ENCODE peak calls at places on chromosomes 16 and 17, in six cellular contexts. F is stomach, I is thoracic aorta, O is Panc1, C is Peyer's patch, X is A549. Q is an unnamed sample.

GRCh38 chr16:80997139-80997798 is 9.4 kb downstream of the CMC2 start:
- DNase-seq in I (no peak), C (no peak), F (no peak), O (no peak), X (peak; percentile 69), Q (peak; percentile 30)

GRCh38 chr17:12403881-12404398 is 261.8 kb upstream of the MYOCD start:
- DNase-seq in I (no peak), F (no peak), O (no peak), C (no peak), X (no peak), Q (no peak)

GRCh38 chr16:70706948-70707465 is 21.2 kb upstream of the MTSS2 start:
- DNase-seq in O (no peak), F (no peak), X (peak; percentile 81), I (no peak), C (no peak), Q (no peak)

GRCh38 chr16:46949216-46949892 is 24.1 kb downstream of the DNAJA2 start:
- DNase-seq in X (no peak), O (no peak), I (no peak), F (peak; percentile 21), C (no peak), Q (peak; percentile 34)

GRCh38 chr17:64277831-64278562 is 14.9 kb upstream of the TEX2 start:
- DNase-seq in I (no peak), F (no peak), C (no peak), X (no peak), O (no peak), Q (no peak)

GRCh38 chr17:5868916-5869475 is 201.2 kb upstream of the WSCD1 start:
- DNase-seq in C (no peak), F (no peak), I (no peak), X (no peak), O (no peak), Q (no peak)

GRCh38 chr16:2785101-2785991 is 2.0 kb downstream of the PRSS33 start:
- DNase-seq in F (no peak), I (no peak), O (no peak), C (peak; percentile 53), X (no peak), Q (peak; percentile 29)

GRCh38 chr17:30790279-30790678 is 34.2 kb downstream of the CRLF3 start:
- DNase-seq in X (no peak), I (no peak), O (no peak), F (no peak), C (no peak), Q (no peak)

GRCh38 chr16:25311039-25311438 is 53.4 kb upstream of the ZKSCAN2 start:
- DNase-seq in I (no peak), F (no peak), O (no peak), C (no peak), X (no peak), Q (no peak)

GRCh38 chr16:1123525-1124230 is 27.6 kb upstream of the C1QTNF8 start:
- DNase-seq in I (no peak), O (no peak), X (no peak), F (no peak), C (no peak), Q (no peak)

GRCh38 chr17:34895388-34895787 is 65.9 kb downstream of the CCT6B start:
- DNase-seq in I (no peak), X (no peak), O (no peak), C (no peak), F (no peak), Q (no peak)

GRCh38 chr16:66473654-66474519 is 46.8 kb downstream of the BEAN1 start:
- DNase-seq in O (no peak), I (no peak), X (no peak), F (no peak), C (no peak), Q (no peak)

GRCh38 chr17:74214642-74215331 is 1.4 kb downstream of the TTYH2 start:
- DNase-seq in C (no peak), X (no peak), F (no peak), O (no peak), I (no peak), Q (no peak)

GRCh38 chr17:64024781-64025731 is 4.6 kb upstream of the ICAM2 start:
- DNase-seq in C (no peak), F (no peak), O (no peak), I (no peak), X (no peak), Q (no peak)

GRCh38 chr16:54422569-54422978 is 136.0 kb upstream of the IRX3 start:
- DNase-seq in X (no peak), F (no peak), I (no peak), O (no peak), C (no peak), Q (no peak)

GRCh38 chr16:84450176-84450865 is 54.1 kb downstream of the MEAK7 start:
- DNase-seq in X (no peak), I (no peak), O (no peak), C (peak; percentile 35), F (peak; percentile 15), Q (no peak)

GRCh38 chr17:40178021-40178601 is 841 bp downstream of the RAPGEFL1 start:
- DNase-seq in C (peak; percentile 64), O (no peak), F (no peak), I (no peak), X (no peak), Q (no peak)

GRCh38 chr16:11203111-11203623 is 52.8 kb downstream of the SOCS1 start:
- DNase-seq in I (no peak), X (no peak), F (no peak), C (no peak), O (no peak), Q (no peak)

GRCh38 chr16:63945805-63946204 is 1176.1 kb downstream of the CDH11 start:
- DNase-seq in X (no peak), F (no peak), C (no peak), O (no peak), I (no peak), Q (no peak)

GRCh38 chr16:51831595-51832352 is 680.7 kb upstream of the SALL1 start:
- DNase-seq in O (no peak), X (no peak), I (no peak), F (no peak), C (no peak), Q (no peak)

GRCh38 chr16:30983898-30984610 is 953 bp upstream of the HSD3B7 start:
- DNase-seq in I (no peak), C (no peak), X (no peak), O (no peak), F (no peak), Q (no peak)

GRCh38 chr17:82392967-82393366 is 21.4 kb downstream of the UTS2R start:
- DNase-seq in F (no peak), C (no peak), O (no peak), I (no peak), X (no peak), Q (no peak)

GRCh38 chr17:29595107-29595942 is 2.4 kb downstream of the ANKRD13B start:
- DNase-seq in C (no peak), O (no peak), X (no peak), F (no peak), I (no peak), Q (no peak)

GRCh38 chr16:30947533-30948086 is 1.3 kb upstream of the ORAI3 start:
- DNase-seq in O (no peak), I (no peak), F (no peak), C (no peak), X (no peak), Q (no peak)

GRCh38 chr16:80824623-80825364 is 20.4 kb upstream of the CDYL2 start:
- DNase-seq in F (peak; percentile 39), I (no peak), C (no peak), O (peak; percentile 32), X (peak; percentile 74), Q (peak; percentile 9)

GRCh38 chr16:59849716-59850115 is 1115.6 kb upstream of the GOT2 start:
- DNase-seq in X (no peak), I (no peak), O (no peak), F (no peak), C (no peak), Q (no peak)

GRCh38 chr16:86575754-86576557 is 2.4 kb upstream of the FOXL1 start:
- DNase-seq in C (peak; percentile 77), I (peak; percentile 79), O (no peak), X (peak; percentile 76), F (peak; percentile 55), Q (peak; percentile 19)

GRCh38 chr16:14070555-14070876 is 603 bp upstream of the MRTFB start:
- DNase-seq in X (no peak), O (no peak), C (no peak), I (no peak), F (no peak), Q (no peak)

GRCh38 chr17:39165178-39165843 is 650 bp downstream of the ARL5C start:
- DNase-seq in C (no peak), I (no peak), X (no peak), F (no peak), O (no peak), Q (no peak)

GRCh38 chr17:82297280-82297803 is 20.1 kb downstream of the CD7 start:
- DNase-seq in O (peak; percentile 71), C (peak; percentile 86), I (peak; percentile 67), X (peak; percentile 80), F (peak; percentile 87), Q (peak; percentile 75)

GRCh38 chr16:82070656-82071369 is 35.8 kb downstream of the HSD17B2 start:
- DNase-seq in F (no peak), I (no peak), C (no peak), X (peak; percentile 6), O (no peak), Q (no peak)

DNA sequence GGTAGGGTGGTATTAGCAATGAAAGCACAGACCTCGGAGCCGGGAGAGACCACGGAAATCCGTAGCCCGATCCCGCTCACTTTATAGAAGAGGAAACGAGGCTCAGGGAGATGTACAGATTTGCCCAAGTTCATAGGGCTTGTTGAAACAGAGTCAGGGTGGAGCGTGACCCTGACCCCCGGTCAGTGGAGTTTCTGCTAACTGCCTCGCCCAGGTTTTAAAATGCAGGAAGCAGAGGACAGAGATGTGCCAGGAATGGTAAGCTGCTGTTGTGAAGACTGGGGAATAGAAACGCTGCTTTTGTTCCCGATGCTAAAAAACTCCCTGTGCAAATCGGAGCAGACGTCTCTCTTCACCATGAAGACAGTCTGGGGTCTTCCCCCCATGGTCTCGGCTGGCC is 403.0 kb downstream of the SEC14L1 start:
- DNase-seq in C (no peak), F (no peak), X (no peak), O (no peak), I (no peak), Q (no peak)
- H3K9me3 ChIP-seq in C (no peaks in the 10 kb centered on the region), F (no peaks in the 10 kb centered on the region), X (no peaks in the 10 kb centered on the region), O (no peaks in the 10 kb centered on the region), I (no peaks in the 10 kb centered on the region), Q (no peaks in the 10 kb centered on the region)

GRCh38 chr16:50274771-50275415 is 8.5 kb downstream of the ADCY7 start:
- DNase-seq in F (no peak), X (no peak), O (no peak), I (no peak), C (peak; percentile 42), Q (no peak)
- H3K4me3 ChIP-seq in F (peak overlapping the region; percentile 18), X (no peak overlapping the region), O (no peak overlapping the region), I (peak overlapping the region; percentile 55), C (peak overlapping the region; percentile 42), Q (peak overlapping the region; percentile 61)

DNA sequence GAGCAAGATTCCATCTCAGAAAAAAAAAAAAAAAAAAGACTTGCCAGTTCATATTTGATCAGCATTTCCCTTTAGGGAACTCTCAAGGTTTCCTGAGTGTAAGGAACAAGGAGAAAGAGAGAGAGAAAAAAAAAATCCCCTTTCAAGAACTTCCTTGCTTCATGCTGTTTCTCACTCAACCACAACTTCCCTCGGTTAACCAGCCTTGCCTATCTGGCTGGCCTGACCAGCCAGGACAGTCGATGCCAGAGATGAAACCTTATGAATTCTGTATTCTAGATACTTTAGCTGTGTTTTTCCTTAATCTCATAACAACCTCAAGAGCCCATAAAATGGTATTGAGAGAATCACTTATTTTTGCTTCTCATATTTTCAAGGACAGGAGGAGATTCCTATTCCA is 2.6 kb upstream of the N4BP1 start:
- DNase-seq in X (no peak), C (no peak), F (peak; percentile 1), O (no peak), I (no peak), Q (peak; percentile 14)
- H3K4me1 ChIP-seq in X (peaks cover 20% of the 10 kb centered on the region), C (peaks cover 39% of the 10 kb centered on the region), F (peaks cover 16% of the 10 kb centered on the region), O (peaks cover 4% of the 10 kb centered on the region), I (peaks cover 20% of the 10 kb centered on the region), Q (peaks cover 55% of the 10 kb centered on the region)

GRCh38 chr16:35196313-35196712 is 1736.9 kb downstream of the TP53TG3F start:
- DNase-seq in F (no peak), X (no peak), I (no peak), O (no peak), C (no peak), Q (no peak)
- H3K9me3 ChIP-seq in F (peaks cover 60% of the 10 kb centered on the region), X (no peaks in the 10 kb centered on the region), I (no peaks in the 10 kb centered on the region), O (no peaks in the 10 kb centered on the region), C (no peaks in the 10 kb centered on the region), Q (peaks cover 47% of the 10 kb centered on the region)

Q was measured in CD4-positive, CD25-positive, alpha-beta regulatory T cell.